ENCODE peak calls at places on chromosomes 13 and 19, in ten cellular contexts. R is endodermal cell, B is ovary, L is BE2C, N is uterus, O is left ventricle myocardium inferior, I is AG04450, M is tibial nerve, D is transverse colon, Q is mesendoderm. F is an unnamed sample.
A peak's percentile ranks its signal among the peaks of the same experiment; 100 is the strongest.

GRCh38 chr13:39159393-39159792 is 121.1 kb downstream of the NHLRC3 start:
- DNase-seq in O (no peak), D (no peak), I (no peak), Q (no peak), L (no peak), M (no peak), R (no peak), B (no peak), N (no peak), F (no peak)

GRCh38 chr19:56690668-56691067 is 19.1 kb upstream of the ZNF835 start:
- DNase-seq in N (no peak), B (no peak), Q (no peak), I (no peak), M (no peak), D (no peak), L (no peak), R (no peak), O (no peak), F (no peak)

GRCh38 chr13:19681517-19681916 is 48.1 kb downstream of the MPHOSPH8 start:
- DNase-seq in M (no peak), L (no peak), D (no peak), I (no peak), N (no peak), R (peak; percentile 63), Q (peak; percentile 57), O (no peak), B (no peak), F (no peak)

GRCh38 chr13:22801402-22802003 is 379.3 kb upstream of the SGCG start:
- DNase-seq in N (no peak), B (no peak), M (no peak), O (no peak), L (no peak), I (no peak), R (no peak), Q (peak; percentile 50), D (no peak), F (no peak)

GRCh38 chr19:14479985-14480694 is 5.0 kb upstream of the PTGER1 start:
- DNase-seq in Q (peak; percentile 82), D (no peak), L (peak; percentile 74), N (no peak), B (no peak), I (no peak), M (no peak), O (peak; percentile 48), R (peak; percentile 97), F (no peak)

GRCh38 chr19:16266586-16266942 is 58.1 kb upstream of the KLF2 start:
- DNase-seq in D (no peak), B (no peak), R (no peak), M (no peak), I (no peak), N (no peak), L (no peak), Q (no peak), O (no peak), F (no peak)

GRCh38 chr13:73522937-73523336 is 464.1 kb downstream of the KLF5 start:
- DNase-seq in R (peak; percentile 57), I (no peak), O (no peak), L (no peak), N (no peak), M (no peak), Q (peak; percentile 7), B (no peak), D (no peak), F (no peak)

GRCh38 chr13:85693889-85694511 is 105.2 kb downstream of the SLITRK6 start:
- DNase-seq in R (peak; percentile 52), Q (peak; percentile 34), O (no peak), L (peak; percentile 39), N (no peak), I (no peak), B (no peak), D (no peak), M (no peak), F (no peak)

GRCh38 chr19:52946322-52947310 is 16.1 kb downstream of the ZNF816 start:
- DNase-seq in R (peak; percentile 94), Q (peak; percentile 95), B (peak; percentile 53), L (peak; percentile 24), M (no peak), O (peak; percentile 51), I (no peak), N (peak; percentile 42), D (peak; percentile 73), F (no peak)

GRCh38 chr13:113819731-113820715 is 43.9 kb downstream of the GAS6 start:
- DNase-seq in D (no peak), O (no peak), L (no peak), I (no peak), B (no peak), M (no peak), Q (no peak), N (no peak), R (no peak), F (no peak)

GRCh38 chr19:58558066-58558622 is at the start of gene UBE2M:
- DNase-seq in Q (peak; percentile 62), R (peak; percentile 88), I (no peak), M (no peak), B (peak; percentile 83), O (peak; percentile 58), L (peak; percentile 92), N (peak; percentile 68), D (peak; percentile 66), F (peak; percentile 85)

GRCh38 chr19:33785795-33786194 is 10.9 kb upstream of the KCTD15 start:
- DNase-seq in B (no peak), N (no peak), I (no peak), Q (no peak), D (no peak), L (no peak), O (no peak), R (no peak), M (no peak), F (no peak)

GRCh38 chr19:4967738-4968461 is 1.0 kb upstream of the KDM4B start:
- DNase-seq in M (no peak), Q (no peak), D (no peak), L (no peak), N (no peak), B (no peak), I (no peak), O (no peak), R (no peak), F (no peak)

GRCh38 chr13:76879211-76879875 is 6.9 kb downstream of the KCTD12 start:
- DNase-seq in N (peak; percentile 79), D (peak; percentile 46), L (no peak), O (peak; percentile 66), Q (no peak), R (no peak), I (no peak), M (no peak), B (peak; percentile 52), F (peak; percentile 84)

GRCh38 chr19:15418112-15418587 is 638 bp downstream of the AKAP8L start:
- DNase-seq in M (no peak), B (no peak), O (no peak), I (no peak), D (no peak), Q (peak; percentile 45), N (no peak), R (no peak), L (peak; percentile 42), F (no peak)

GRCh38 chr13:73411067-73411809 is 352.4 kb downstream of the KLF5 start:
- DNase-seq in B (no peak), N (no peak), O (no peak), M (no peak), Q (no peak), L (no peak), D (no peak), R (no peak), I (no peak), F (no peak)

DNA sequence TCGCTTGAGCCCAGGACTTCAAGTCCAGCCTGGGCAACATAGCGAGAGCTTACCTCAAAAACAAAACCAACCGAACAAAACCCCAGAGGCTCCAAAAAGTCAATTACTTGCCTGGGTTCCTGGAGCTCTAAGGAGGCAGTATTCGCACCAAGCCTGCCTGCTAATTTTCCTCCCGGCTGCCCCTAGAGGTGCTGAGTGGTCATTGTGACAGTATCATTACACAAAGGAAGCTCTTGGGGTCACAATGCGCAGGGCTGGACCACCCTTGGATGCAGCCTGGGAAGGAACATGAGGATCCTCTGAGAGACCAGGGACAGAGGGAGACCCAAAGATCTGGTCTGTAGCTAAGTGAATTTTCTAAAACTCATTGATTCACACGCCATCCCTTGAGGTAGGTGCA is 8.5 kb upstream of the PEX11G start:
- DNase-seq in M (no peak), L (peak; percentile 23), R (peak; percentile 75), Q (peak; percentile 51), I (no peak), N (no peak), D (no peak), B (no peak), O (no peak), F (no peak)
- H3K27me3 ChIP-seq in M (no peaks in the 10 kb centered on the region), L (no peaks in the 10 kb centered on the region), R (peaks cover 30% of the 10 kb centered on the region), Q (peaks cover 2% of the 10 kb centered on the region), I (peaks cover 21% of the 10 kb centered on the region), N (no peaks in the 10 kb centered on the region), D (peaks cover 13% of the 10 kb centered on the region), B (no peaks in the 10 kb centered on the region), O (peaks cover 37% of the 10 kb centered on the region), F (no peaks in the 10 kb centered on the region)

DNA sequence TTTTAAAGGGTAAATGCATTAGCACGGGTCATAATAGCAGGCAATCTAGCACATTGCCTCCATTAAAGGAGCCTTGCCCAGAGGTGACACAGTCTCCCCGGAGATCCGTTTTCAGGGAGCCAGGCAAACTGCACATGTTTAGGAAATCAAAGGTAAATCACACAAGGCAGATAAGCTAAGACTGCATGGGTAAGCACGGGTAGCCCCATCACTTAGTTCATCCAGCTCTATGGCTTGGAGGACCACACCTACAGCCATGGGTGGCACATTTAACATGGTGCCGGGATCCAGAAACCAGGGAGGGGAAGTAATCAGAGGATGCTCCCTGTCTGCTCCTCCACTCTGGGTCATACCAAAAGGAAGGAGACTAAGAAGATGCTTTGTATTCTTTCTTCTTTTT is 16.8 kb downstream of the LGALS16 start:
- DNase-seq in M (no peak), D (no peak), N (no peak), Q (no peak), I (no peak), R (no peak), O (no peak), L (no peak), B (no peak), F (no peak)
- H3K27me3 ChIP-seq in M (no peaks in the 10 kb centered on the region), D (peaks cover 14% of the 10 kb centered on the region), N (no peaks in the 10 kb centered on the region), Q (no peaks in the 10 kb centered on the region), I (no peaks in the 10 kb centered on the region), R (no peaks in the 10 kb centered on the region), O (peaks cover 22% of the 10 kb centered on the region), L (peaks cover 19% of the 10 kb centered on the region), B (no peaks in the 10 kb centered on the region), F (peaks cover 3% of the 10 kb centered on the region)

GRCh38 chr19:3364501-3364858 is 1.9 kb upstream of the NFIC start:
- DNase-seq in L (no peak), Q (no peak), O (no peak), M (no peak), I (no peak), D (no peak), R (no peak), B (no peak), N (no peak), F (no peak)
- H3K27me3 ChIP-seq in L (no peaks in the 10 kb centered on the region), Q (peaks cover 79% of the 10 kb centered on the region), O (no peaks in the 10 kb centered on the region), M (no peaks in the 10 kb centered on the region), I (no peaks in the 10 kb centered on the region), D (no peaks in the 10 kb centered on the region), R (peaks cover 92% of the 10 kb centered on the region), B (no peaks in the 10 kb centered on the region), N (no peaks in the 10 kb centered on the region), F (no peaks in the 10 kb centered on the region)

DNA sequence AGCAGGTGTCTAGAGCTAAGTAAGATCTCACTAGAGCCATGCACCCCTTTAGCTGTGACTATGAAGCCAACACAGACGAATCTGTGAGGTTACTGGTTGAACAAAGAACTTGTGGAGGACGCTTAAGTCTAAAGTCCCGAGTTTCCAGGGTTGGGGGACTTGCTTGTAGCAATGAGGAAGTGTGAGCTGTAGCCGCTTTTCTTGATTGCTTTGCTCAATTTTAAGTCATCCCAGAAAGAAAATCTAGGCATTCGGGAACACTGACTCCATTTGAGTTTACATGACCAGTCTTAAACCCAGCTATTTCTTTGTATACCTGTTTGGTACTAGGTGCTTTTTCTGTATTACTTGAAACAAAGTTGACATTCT is 1.7 kb downstream of the GPC5 start:
- DNase-seq in L (no peak), B (no peak), I (no peak), O (no peak), R (no peak), M (no peak), Q (no peak), N (no peak), D (no peak), F (no peak)
- H3K27me3 ChIP-seq in L (no peaks in the 10 kb centered on the region), B (no peaks in the 10 kb centered on the region), I (peaks cover 20% of the 10 kb centered on the region), O (peaks cover 52% of the 10 kb centered on the region), R (peaks cover 78% of the 10 kb centered on the region), M (no peaks in the 10 kb centered on the region), Q (peaks cover 16% of the 10 kb centered on the region), N (peaks cover 26% of the 10 kb centered on the region), D (peaks cover 70% of the 10 kb centered on the region), F (no peaks in the 10 kb centered on the region)